ENCODE peak calls at places on chromosomes 16 and 17, in ten cellular contexts. F is heart left ventricle, D is lower lobe of right lung, U is GM23338, X is body of pancreas, H is A549, B is tibial artery, R is ovary, E is PC-3, I is left ventricle myocardium inferior. J is an unnamed sample.
A peak's percentile ranks its signal among the peaks of the same experiment; 100 is the strongest.

GRCh38 chr16:10941127-10941933 is 938 bp downstream of the DEXI start:
- DNase-seq in D (no peak), R (peak; percentile 61), U (peak; percentile 55), E (peak; percentile 23), I (no peak), H (no peak), B (no peak), X (no peak), F (no peak), J (peak; percentile 32)

GRCh38 chr17:36934144-36934758 is 3.0 kb upstream of the LHX1 start:
- DNase-seq in R (no peak), H (peak; percentile 55), I (no peak), D (no peak), U (peak; percentile 71), X (no peak), E (no peak), B (no peak), F (no peak), J (no peak)

GRCh38 chr16:66258916-66259845 is 107.3 kb upstream of the CDH5 start:
- DNase-seq in D (no peak), E (no peak), I (no peak), B (no peak), R (no peak), X (no peak), H (no peak), U (no peak), F (no peak), J (peak; percentile 4)

GRCh38 chr16:23434380-23434779 is 18.6 kb downstream of the COG7 start:
- DNase-seq in I (no peak), R (no peak), H (peak; percentile 33), B (no peak), U (peak; percentile 75), D (no peak), E (peak; percentile 71), X (peak; percentile 22), F (no peak), J (no peak)

GRCh38 chr17:54521137-54521536 is 379.5 kb upstream of the TOM1L1 start:
- DNase-seq in H (no peak), I (no peak), D (no peak), U (no peak), X (no peak), F (no peak), B (no peak), R (no peak), E (no peak), J (no peak)

GRCh38 chr16:30902070-30902972 is 5.9 kb downstream of the CTF1 start:
- DNase-seq in R (peak; percentile 82), E (peak; percentile 62), F (peak; percentile 79), D (peak; percentile 83), I (peak; percentile 73), H (peak; percentile 82), X (peak; percentile 78), B (peak; percentile 39), U (peak; percentile 71), J (no peak)

GRCh38 chr16:31129568-31130335 is 5.8 kb downstream of the PRSS8 start:
- DNase-seq in E (no peak), D (peak; percentile 87), B (no peak), X (peak; percentile 51), H (no peak), I (peak; percentile 58), R (peak; percentile 89), F (no peak), U (no peak), J (peak; percentile 82)

GRCh38 chr17:74663566-74663965 is 40.0 kb upstream of the CD300E start:
- DNase-seq in E (no peak), D (no peak), U (no peak), B (no peak), X (no peak), R (no peak), F (no peak), I (no peak), H (no peak), J (no peak)

GRCh38 chr17:77786740-77787505 is 171.6 kb upstream of the TNRC6C start:
- DNase-seq in B (no peak), U (peak; percentile 83), R (no peak), F (no peak), H (no peak), I (no peak), D (no peak), X (no peak), E (no peak), J (no peak)

DNA sequence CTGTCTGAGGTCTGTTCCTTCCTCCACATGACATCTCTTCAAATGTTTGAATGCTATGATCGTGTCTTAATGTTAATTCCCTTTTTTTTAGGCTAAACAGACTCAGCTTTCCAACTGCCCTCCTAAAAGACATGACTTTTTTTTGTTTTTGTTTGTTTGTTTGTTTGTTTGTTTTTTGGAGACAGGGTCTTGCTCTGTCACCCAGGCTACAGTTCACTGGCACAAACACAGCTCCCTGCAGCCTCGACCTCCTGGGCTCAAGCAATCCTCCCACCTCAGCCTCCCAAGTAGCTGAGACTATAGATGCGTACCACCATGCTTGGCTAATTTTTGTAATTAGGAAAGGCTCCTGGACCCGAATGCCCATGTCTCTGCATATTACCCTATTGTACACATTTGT is 176.5 kb downstream of the ABCA8 start:
- DNase-seq in H (no peak), U (no peak), I (no peak), F (no peak), D (no peak), R (no peak), B (no peak), X (no peak), E (no peak), J (no peak)
- H3K4me3 ChIP-seq in H (no peak overlapping the region), U (no peak overlapping the region), I (no peak overlapping the region), F (no peak overlapping the region), D (no peak overlapping the region), R (no peak overlapping the region), B (no peak overlapping the region), X (no peak overlapping the region), E (no peak overlapping the region), J (no peak overlapping the region)

GRCh38 chr17:41415833-41416335 is 8.5 kb downstream of the KRT37 start:
- DNase-seq in R (peak; percentile 80), B (peak; percentile 58), I (no peak), E (no peak), F (no peak), D (no peak), X (peak; percentile 10), U (no peak), H (no peak), J (peak; percentile 66)

GRCh38 chr17:41419712-41420111 is 4.7 kb downstream of the KRT37 start:
- DNase-seq in B (no peak), I (no peak), R (no peak), U (no peak), X (no peak), F (no peak), H (no peak), D (no peak), E (no peak), J (no peak)

GRCh38 chr17:41416478-41416877 is 7.9 kb downstream of the KRT37 start:
- DNase-seq in E (no peak), F (no peak), I (no peak), U (no peak), X (no peak), H (no peak), B (no peak), D (no peak), R (no peak), J (no peak)

GRCh38 chr17:41418116-41418860 is 6.1 kb downstream of the KRT37 start:
- DNase-seq in X (no peak), D (no peak), U (no peak), R (no peak), F (no peak), I (no peak), H (no peak), E (peak; percentile 52), B (no peak), J (no peak)

GRCh38 chr17:41417576-41418015 is 6.8 kb downstream of the KRT37 start:
- DNase-seq in R (no peak), F (no peak), E (peak; percentile 84), D (no peak), X (no peak), B (no peak), I (no peak), H (peak; percentile 67), U (peak; percentile 79), J (no peak)
- TF ChIP-seq CTCF in R (no peak), F (no peak), E (peak; percentile 73), D (peak; percentile 24), X (peak; percentile 16), B (no peak), I (no peak), H (peak; percentile 36), U (peak; percentile 67), J (no peak)

GRCh38 chr17:65560628-65561371 is 648 bp downstream of the AXIN2 start:
- DNase-seq in H (peak; percentile 82), U (peak; percentile 97), I (peak; percentile 86), X (peak; percentile 93), F (peak; percentile 86), R (peak; percentile 92), E (peak; percentile 88), D (peak; percentile 91), B (peak; percentile 87), J (peak; percentile 86)

GRCh38 chr17:65559802-65560627 is 1.4 kb downstream of the AXIN2 start:
- DNase-seq in R (peak; percentile 79), X (peak; percentile 44), E (no peak), B (peak; percentile 31), I (peak; percentile 41), F (peak; percentile 38), D (peak; percentile 61), U (peak; percentile 71), H (peak; percentile 67), J (peak; percentile 64)

GRCh38 chr17:65558311-65558682 is 3.2 kb downstream of the AXIN2 start:
- DNase-seq in F (no peak), X (no peak), U (no peak), D (no peak), B (no peak), R (no peak), I (no peak), H (no peak), E (no peak), J (no peak)

GRCh38 chr17:65558683-65559311 is 2.7 kb downstream of the AXIN2 start:
- DNase-seq in F (no peak), U (peak; percentile 59), I (no peak), H (no peak), E (no peak), X (peak; percentile 14), R (no peak), B (no peak), D (no peak), J (no peak)

DNA sequence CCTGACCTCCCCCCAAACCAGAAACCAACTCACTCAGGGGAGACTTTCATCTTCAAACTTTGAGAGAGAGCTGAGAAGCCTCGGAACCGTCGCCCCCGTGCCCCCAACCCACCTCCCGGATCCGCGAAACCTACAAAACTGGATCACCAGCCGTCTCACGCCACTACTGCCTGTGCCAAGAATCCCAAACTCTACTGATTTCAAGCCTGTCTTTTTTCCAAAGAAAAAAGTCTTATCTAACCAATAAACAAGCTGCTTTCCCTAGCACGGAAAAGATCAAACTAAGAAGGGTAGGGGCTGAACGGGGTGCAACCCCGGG is 2.0 kb downstream of the AXIN2 start:
- DNase-seq in X (no peak), D (no peak), R (no peak), I (no peak), U (no peak), H (no peak), E (no peak), F (no peak), B (no peak), J (no peak)
- H3K27ac ChIP-seq in X (peak overlapping the region; percentile 93), D (no peak overlapping the region), R (peak overlapping the region; percentile 92), I (peak overlapping the region; percentile 94), U (no peak overlapping the region), H (peak overlapping the region; percentile 95), E (no peak overlapping the region), F (peak overlapping the region; percentile 89), B (peak overlapping the region; percentile 89), J (no peak overlapping the region)

DNA sequence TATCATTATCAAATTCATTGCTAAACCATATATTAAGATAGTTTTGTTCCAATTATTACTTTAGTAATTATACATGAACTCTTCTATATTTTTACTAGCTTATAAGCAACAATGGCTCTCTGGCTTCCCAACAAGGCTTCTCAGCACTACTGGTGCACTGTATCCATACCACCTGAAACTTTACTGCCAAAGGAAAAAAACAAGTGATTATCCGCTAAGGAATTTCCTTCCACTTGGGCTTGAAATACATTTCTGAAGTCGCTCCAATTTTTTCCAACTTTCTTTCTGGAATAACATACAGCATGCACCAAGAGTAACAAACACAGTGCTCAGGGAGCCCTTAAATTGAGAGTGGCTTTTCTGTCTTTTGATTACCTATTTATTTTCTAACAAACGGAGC is 2.1 kb downstream of the CSNK2A2 start:
- DNase-seq in X (no peak), E (no peak), U (no peak), R (no peak), D (no peak), I (no peak), F (no peak), H (no peak), B (no peak), J (no peak)
- H3K4me3 ChIP-seq in X (no peak overlapping the region), E (no peak overlapping the region), U (peak overlapping the region; percentile 97), R (no peak overlapping the region), D (no peak overlapping the region), I (no peak overlapping the region), F (no peak overlapping the region), H (no peak overlapping the region), B (no peak overlapping the region), J (no peak overlapping the region)